ENCODE peak calls at places on chromosomes 4 and X, in seven cellular contexts. Z is mucosa of gallbladder; E is brain microvascular endothelial cell; R is naive B cell; C is CD4-positive, CD25-positive, alpha-beta regulatory T cell; B is pons; T is HEK293T. S is an unnamed sample.

GRCh38 chrX:121150217-121150616 is 102.8 kb downstream of the GLUD2 start:
- DNase-seq in B (peak; percentile 51), T (no peak), E (no peak), Z (no peak), C (no peak), R (no peak), S (no peak)

GRCh38 chrX:20988118-20988517 is 386.1 kb upstream of the CNKSR2 start:
- DNase-seq in B (no peak), Z (no peak), R (no peak), E (no peak), T (no peak), C (no peak), S (no peak)

GRCh38 chr4:151627491-151627890 is 133.3 kb downstream of the GATB start:
- DNase-seq in T (no peak), B (no peak), R (no peak), E (no peak), Z (no peak), C (no peak), S (no peak)

GRCh38 chr4:4416981-4417380 is 30.1 kb downstream of the NSG1 start:
- DNase-seq in E (no peak), C (no peak), B (no peak), T (no peak), Z (no peak), R (no peak), S (no peak)

GRCh38 chr4:142201041-142201440 is 564.7 kb downstream of the IL15 start:
- DNase-seq in E (no peak), C (no peak), Z (no peak), T (no peak), B (no peak), R (no peak), S (no peak)

GRCh38 chr4:109495514-109495913 is 61.9 kb downstream of the SEC24B start:
- DNase-seq in C (no peak), T (no peak), E (no peak), B (no peak), Z (no peak), R (no peak), S (no peak)

GRCh38 chr4:174847801-174848427 is 18.9 kb upstream of the GLRA3 start:
- DNase-seq in T (no peak), Z (no peak), C (no peak), B (no peak), E (no peak), R (no peak), S (no peak)

GRCh38 chrX:17413228-17413627 is 38.2 kb downstream of the NHS start:
- DNase-seq in T (no peak), B (no peak), Z (no peak), R (no peak), C (no peak), E (no peak), S (no peak)

GRCh38 chr4:13368262-13368661 is 115.9 kb downstream of the RAB28 start:
- DNase-seq in R (no peak), Z (no peak), C (no peak), B (no peak), T (no peak), E (no peak), S (no peak)

GRCh38 chr4:3405176-3405575 is 36.6 kb upstream of the HGFAC start:
- DNase-seq in R (no peak), T (no peak), B (no peak), C (no peak), E (no peak), Z (no peak), S (no peak)

GRCh38 chr4:81052119-81053068 is 21.9 kb downstream of the BMP3 start:
- DNase-seq in Z (peak; percentile 75), E (peak; percentile 54), T (peak; percentile 65), R (peak; percentile 50), B (peak; percentile 78), C (peak; percentile 34), S (peak; percentile 28)

GRCh38 chr4:83370640-83370906 is 35.9 kb upstream of the HPSE start:
- DNase-seq in T (no peak), B (no peak), C (no peak), Z (no peak), R (no peak), E (peak; percentile 8), S (no peak)

GRCh38 chr4:20253799-20254409 is 2.2 kb downstream of the SLIT2 start:
- DNase-seq in T (no peak), C (no peak), R (no peak), Z (no peak), B (no peak), E (no peak), S (no peak)

GRCh38 chrX:15465347-15465746 is 27.8 kb downstream of the PIR start:
- DNase-seq in B (no peak), T (no peak), Z (no peak), R (peak; percentile 18), C (no peak), E (no peak), S (no peak)

GRCh38 chr4:174521800-174522182 is 497 bp downstream of the HPGD start:
- DNase-seq in B (no peak), Z (peak; percentile 59), T (peak; percentile 16), E (no peak), C (no peak), R (no peak), S (no peak)

S was measured in immature natural killer cell.